ENCODE peak calls at places on chromosomes 13 and 19, in seven cellular contexts. One of them, this sample, is unnamed.

GRCh38 chr13:99018418-99019180 is 40.7 kb upstream of the DOCK9 start:
- DNase-seq in left ventricle myocardium superior: no peak
- DNase-seq in CD8-positive, alpha-beta T cell: no peak
- DNase-seq in lower lobe of right lung: no peak
- DNase-seq in upper lobe of right lung: no peak
- DNase-seq in activated CD4-positive, alpha-beta T cell treated with anti-CD3 and anti-CD28 coated beads for 24 hours: no peak
- DNase-seq in COR-L47: no peak
- DNase-seq in this sample: no peak

GRCh38 chr13:54980651-54981050 is 1952.0 kb downstream of the OLFM4 start:
- DNase-seq in left ventricle myocardium superior: no peak
- DNase-seq in CD8-positive, alpha-beta T cell: no peak
- DNase-seq in lower lobe of right lung: no peak
- DNase-seq in upper lobe of right lung: no peak
- DNase-seq in activated CD4-positive, alpha-beta T cell treated with anti-CD3 and anti-CD28 coated beads for 24 hours: no peak
- DNase-seq in COR-L47: no peak
- DNase-seq in this sample: no peak

GRCh38 chr19:9296336-9296735 is 13.3 kb downstream of the ZNF699 start:
- DNase-seq in left ventricle myocardium superior: no peak
- DNase-seq in CD8-positive, alpha-beta T cell: no peak
- DNase-seq in lower lobe of right lung: no peak
- DNase-seq in upper lobe of right lung: no peak
- DNase-seq in activated CD4-positive, alpha-beta T cell treated with anti-CD3 and anti-CD28 coated beads for 24 hours: no peak
- DNase-seq in COR-L47: no peak
- DNase-seq in this sample: no peak

GRCh38 chr13:85366759-85367417 is 432.3 kb downstream of the SLITRK6 start:
- DNase-seq in left ventricle myocardium superior: no peak
- DNase-seq in CD8-positive, alpha-beta T cell: no peak
- DNase-seq in lower lobe of right lung: no peak
- DNase-seq in upper lobe of right lung: no peak
- DNase-seq in activated CD4-positive, alpha-beta T cell treated with anti-CD3 and anti-CD28 coated beads for 24 hours: no peak
- DNase-seq in COR-L47: no peak
- DNase-seq in this sample: no peak

GRCh38 chr13:113342820-113343691 is 20.9 kb downstream of the GRTP1 start:
- DNase-seq in left ventricle myocardium superior: peak; percentile 9
- DNase-seq in CD8-positive, alpha-beta T cell: no peak
- DNase-seq in lower lobe of right lung: peak; percentile 35
- DNase-seq in upper lobe of right lung: no peak
- DNase-seq in activated CD4-positive, alpha-beta T cell treated with anti-CD3 and anti-CD28 coated beads for 24 hours: no peak
- DNase-seq in COR-L47: no peak
- DNase-seq in this sample: no peak

GRCh38 chr19:1446713-1447564 is 3.0 kb upstream of the APC2 start:
- DNase-seq in left ventricle myocardium superior: peak; percentile 50
- DNase-seq in CD8-positive, alpha-beta T cell: peak; percentile 24
- DNase-seq in lower lobe of right lung: no peak
- DNase-seq in upper lobe of right lung: no peak
- DNase-seq in activated CD4-positive, alpha-beta T cell treated with anti-CD3 and anti-CD28 coated beads for 24 hours: no peak
- DNase-seq in COR-L47: no peak
- DNase-seq in this sample: no peak

GRCh38 chr13:95783747-95784146 is 106.8 kb downstream of the DNAJC3 start:
- DNase-seq in left ventricle myocardium superior: no peak
- DNase-seq in CD8-positive, alpha-beta T cell: no peak
- DNase-seq in lower lobe of right lung: no peak
- DNase-seq in upper lobe of right lung: no peak
- DNase-seq in activated CD4-positive, alpha-beta T cell treated with anti-CD3 and anti-CD28 coated beads for 24 hours: no peak
- DNase-seq in COR-L47: no peak
- DNase-seq in this sample: no peak

GRCh38 chr13:38582133-38582532 is 104.7 kb upstream of the FREM2 start:
- DNase-seq in left ventricle myocardium superior: no peak
- DNase-seq in CD8-positive, alpha-beta T cell: no peak
- DNase-seq in lower lobe of right lung: no peak
- DNase-seq in upper lobe of right lung: no peak
- DNase-seq in activated CD4-positive, alpha-beta T cell treated with anti-CD3 and anti-CD28 coated beads for 24 hours: no peak
- DNase-seq in COR-L47: peak; percentile 72
- DNase-seq in this sample: peak; percentile 16

GRCh38 chr19:33404916-33405315 is 31.4 kb downstream of the CEBPG start:
- DNase-seq in left ventricle myocardium superior: peak; percentile 26
- DNase-seq in CD8-positive, alpha-beta T cell: no peak
- DNase-seq in lower lobe of right lung: peak; percentile 20
- DNase-seq in upper lobe of right lung: peak; percentile 51
- DNase-seq in activated CD4-positive, alpha-beta T cell treated with anti-CD3 and anti-CD28 coated beads for 24 hours: no peak
- DNase-seq in COR-L47: no peak
- DNase-seq in this sample: no peak

GRCh38 chr13:102309110-102309509 is 92.7 kb downstream of the FGF14 start:
- DNase-seq in left ventricle myocardium superior: peak; percentile 36
- DNase-seq in CD8-positive, alpha-beta T cell: no peak
- DNase-seq in lower lobe of right lung: peak; percentile 44
- DNase-seq in upper lobe of right lung: peak; percentile 67
- DNase-seq in activated CD4-positive, alpha-beta T cell treated with anti-CD3 and anti-CD28 coated beads for 24 hours: no peak
- DNase-seq in COR-L47: no peak
- DNase-seq in this sample: peak; percentile 61

GRCh38 chr19:3753631-3754410 is 7.7 kb downstream of the APBA3 start:
- DNase-seq in left ventricle myocardium superior: no peak
- DNase-seq in CD8-positive, alpha-beta T cell: no peak
- DNase-seq in lower lobe of right lung: no peak
- DNase-seq in upper lobe of right lung: no peak
- DNase-seq in activated CD4-positive, alpha-beta T cell treated with anti-CD3 and anti-CD28 coated beads for 24 hours: no peak
- DNase-seq in COR-L47: no peak
- DNase-seq in this sample: no peak

GRCh38 chr19:33273881-33274662 is 28.3 kb downstream of the CEBPA start:
- DNase-seq in left ventricle myocardium superior: no peak
- DNase-seq in CD8-positive, alpha-beta T cell: peak; percentile 14
- DNase-seq in lower lobe of right lung: peak; percentile 76
- DNase-seq in upper lobe of right lung: no peak
- DNase-seq in activated CD4-positive, alpha-beta T cell treated with anti-CD3 and anti-CD28 coated beads for 24 hours: peak; percentile 23
- DNase-seq in COR-L47: no peak
- DNase-seq in this sample: peak; percentile 62

GRCh38 chr13:25180795-25181537 is 8.9 kb upstream of the AMER2 start:
- DNase-seq in left ventricle myocardium superior: no peak
- DNase-seq in CD8-positive, alpha-beta T cell: no peak
- DNase-seq in lower lobe of right lung: no peak
- DNase-seq in upper lobe of right lung: no peak
- DNase-seq in activated CD4-positive, alpha-beta T cell treated with anti-CD3 and anti-CD28 coated beads for 24 hours: no peak
- DNase-seq in COR-L47: no peak
- DNase-seq in this sample: no peak